ENCODE peak calls at places on chromosomes 3 and 15, in four cellular contexts. N is transverse colon; T is CD8-positive, alpha-beta T cell; B is K562. I is an unnamed sample.

GRCh38 chr3:160616721-160617120 is 51.4 kb upstream of the KPNA4 start:
- DNase-seq in N (no peak), T (no peak), B (no peak), I (no peak)

GRCh38 chr3:53589806-53590205 is 95.4 kb downstream of the CACNA1D start:
- DNase-seq in N (no peak), T (no peak), B (no peak), I (no peak)

GRCh38 chr3:140341213-140341612 is 336.7 kb upstream of the TRIM42 start:
- DNase-seq in N (peak), T (no peak), B (no peak), I (peak)

GRCh38 chr3:13416002-13416793 is 3.9 kb downstream of the NUP210 start:
- DNase-seq in N (no peak), T (no peak), B (no peak), I (no peak)

GRCh38 chr3:172154768-172155649 is 115.6 kb downstream of the FNDC3B start:
- DNase-seq in N (peak), T (no peak), B (no peak), I (no peak)

GRCh38 chr3:150261958-150262357 is 146.1 kb upstream of the TSC22D2 start:
- DNase-seq in N (no peak), T (no peak), B (no peak), I (no peak)

GRCh38 chr3:185330238-185330637 is 32.7 kb upstream of the MAP3K13 start:
- DNase-seq in N (no peak), T (no peak), B (no peak), I (no peak)

GRCh38 chr15:74220475-74221248 is 15.5 kb upstream of the CCDC33 start:
- DNase-seq in N (no peak), T (no peak), B (no peak), I (no peak)

GRCh38 chr3:25783661-25784512 is 644 bp upstream of the NGLY1 start:
- DNase-seq in N (no peak), T (no peak), B (no peak), I (no peak)

GRCh38 chr3:186971578-186971977 is 41.3 kb downstream of the ST6GAL1 start:
- DNase-seq in N (no peak), T (no peak), B (no peak), I (peak)

GRCh38 chr3:87468938-87469337 is 192.6 kb upstream of the POU1F1 start:
- DNase-seq in N (no peak), T (no peak), B (no peak), I (no peak)

GRCh38 chr15:88658070-88658965 is 19.5 kb downstream of the ISG20 start:
- DNase-seq in N (no peak), T (no peak), B (no peak), I (no peak)

GRCh38 chr3:125556314-125556713 is 36.3 kb upstream of the SNX4 start:
- DNase-seq in N (no peak), T (no peak), B (no peak), I (no peak)

DNA sequence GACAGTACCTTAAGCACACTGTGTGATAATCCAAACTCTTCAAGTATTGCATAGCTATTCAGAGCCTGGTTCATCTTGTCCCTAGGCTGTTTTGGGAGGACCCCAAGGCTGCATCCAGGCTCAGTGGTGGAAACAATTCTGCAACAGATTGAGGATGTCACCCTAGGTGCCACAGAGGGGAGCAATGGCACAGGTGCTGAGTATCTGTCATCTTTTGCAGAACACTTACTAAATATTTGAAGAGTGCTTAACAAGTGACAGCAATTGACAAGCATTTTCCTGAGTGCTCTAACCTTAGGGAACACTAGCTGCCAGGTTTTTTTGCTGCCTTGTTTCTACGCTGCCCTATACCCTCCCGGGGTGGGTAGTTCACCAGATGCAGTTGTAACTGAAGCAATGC is 27.7 kb downstream of the STARD5 start:
- DNase-seq in N (peak), T (no peak), B (no peak), I (no peak)
- H3K27ac ChIP-seq in N (peak), T (peak), B (no peak), I (peak)

GRCh38 chr3:127597020-127597771 is 1.0 kb upstream of the MCM2 start:
- DNase-seq in N (no peak), T (no peak), B (peak), I (no peak)
- H3K4me3 ChIP-seq in N (no peak), T (peak), B (peak), I (no peak)

GRCh38 chr15:60529332-60529731 is 50.4 kb upstream of the ICE2 start:
- DNase-seq in N (no peak), T (no peak), B (no peak), I (no peak)

GRCh38 chr15:60530168-60530567 is 51.2 kb upstream of the ICE2 start:
- DNase-seq in N (no peak), T (no peak), B (no peak), I (no peak)

GRCh38 chr15:60526127-60526616 is 47.2 kb upstream of the ICE2 start:
- DNase-seq in N (no peak), T (no peak), B (no peak), I (peak)

GRCh38 chr15:60530653-60531052 is 51.7 kb upstream of the ICE2 start:
- DNase-seq in N (no peak), T (no peak), B (no peak), I (no peak)

GRCh38 chr15:60528530-60528929 is 49.6 kb upstream of the ICE2 start:
- DNase-seq in N (no peak), T (no peak), B (no peak), I (no peak)
- H3K27ac ChIP-seq in N (no peak), T (no peak), B (no peak), I (no peak)

GRCh38 chr3:51798561-51798960 is 19.5 kb upstream of the IQCF6 start:
- DNase-seq in N (no peak), T (no peak), B (peak), I (no peak)
- H3K4me3 ChIP-seq in N (no peak), T (no peak), B (no peak), I (no peak)

I was measured in right cardiac atrium.